ENCODE peak calls at places on chromosomes 4 and X, in five cellular contexts. S is body of pancreas, J is colonic mucosa, W is AG09309, I is bronchial epithelial cell. F is an unnamed sample.

GRCh38 chr4:19945501-19945900 is 306.2 kb upstream of the SLIT2 start:
- DNase-seq in I (no peak), J (no peak), S (no peak), W (no peak), F (no peak)

GRCh38 chrX:19715711-19716638 is 171.4 kb downstream of the SH3KBP1 start:
- DNase-seq in I (peak), S (no peak), W (no peak), J (no peak), F (no peak)

GRCh38 chrX:150649096-150649870 is 43.9 kb upstream of the MTMR1 start:
- DNase-seq in S (no peak), J (no peak), I (peak), W (no peak), F (no peak)

GRCh38 chrX:106899841-106900240 is 3.3 kb downstream of the RIPPLY1 start:
- DNase-seq in S (no peak), I (no peak), J (no peak), W (no peak), F (no peak)

GRCh38 chr4:4852591-4853362 is 6.7 kb upstream of the MSX1 start:
- DNase-seq in I (peak), W (peak), J (no peak), S (no peak), F (no peak)

GRCh38 chr4:25813705-25814104 is 49.1 kb downstream of the SEL1L3 start:
- DNase-seq in I (peak), J (no peak), S (no peak), W (no peak), F (no peak)

GRCh38 chr4:96073446-96073845 is 233.6 kb downstream of the PDHA2 start:
- DNase-seq in I (no peak), J (no peak), W (no peak), S (no peak), F (no peak)

GRCh38 chr4:8573266-8573665 is 6.9 kb upstream of the GPR78 start:
- DNase-seq in W (no peak), I (no peak), S (no peak), J (no peak), F (no peak)

GRCh38 chr4:173333658-173334084 is 487 bp downstream of the HMGB2 start:
- DNase-seq in W (no peak), S (peak), I (no peak), J (peak), F (no peak)

GRCh38 chr4:102250341-102250740 is 94.9 kb downstream of the SLC39A8 start:
- DNase-seq in I (no peak), S (no peak), J (no peak), W (no peak), F (no peak)

GRCh38 chr4:7812191-7812860 is 127.3 kb downstream of the AFAP1 start:
- DNase-seq in I (no peak), W (no peak), S (no peak), J (no peak), F (no peak)

GRCh38 chrX:41333744-41333993 is 293 bp upstream of the DDX3X start:
- DNase-seq in J (no peak), I (peak), S (no peak), W (peak), F (peak)

GRCh38 chr4:110902500-110902899 is 279.6 kb upstream of the PITX2 start:
- DNase-seq in W (no peak), J (no peak), I (peak), S (no peak), F (peak)

GRCh38 chrX:102976793-102977495 is 39.9 kb downstream of the RAB40AL start:
- DNase-seq in I (peak), W (peak), J (no peak), S (no peak), F (no peak)

GRCh38 chr4:21664355-21664754 is 284.2 kb downstream of the KCNIP4 start:
- DNase-seq in S (no peak), I (no peak), J (no peak), W (no peak), F (no peak)

GRCh38 chr4:189124149-189124758 is 816.4 kb upstream of the FRG1 start:
- DNase-seq in S (peak), W (peak), I (peak), J (no peak), F (no peak)

GRCh38 chrX:133881893-133882292 is 103.5 kb downstream of the GPC3 start:
- DNase-seq in J (no peak), S (no peak), I (no peak), W (no peak), F (no peak)

GRCh38 chr4:136203199-136203598 is 1329.1 kb downstream of the PCDH18 start:
- DNase-seq in S (no peak), J (no peak), W (no peak), I (no peak), F (no peak)

GRCh38 chrX:8049827-8050226 is 121.2 kb downstream of the VCX2 start:
- DNase-seq in I (no peak), J (no peak), W (no peak), S (no peak), F (peak)

GRCh38 chrX:109184506-109185139 is 297.3 kb downstream of the GUCY2F start:
- DNase-seq in J (no peak), W (no peak), S (no peak), I (no peak), F (no peak)

GRCh38 chrX:109190542-109190941 is 291.3 kb downstream of the GUCY2F start:
- DNase-seq in J (no peak), I (no peak), S (no peak), W (no peak), F (no peak)

GRCh38 chrX:109187473-109188168 is 294.3 kb downstream of the GUCY2F start:
- DNase-seq in J (no peak), W (no peak), S (no peak), I (peak), F (no peak)

GRCh38 chrX:109186939-109187338 is 294.9 kb downstream of the GUCY2F start:
- DNase-seq in W (no peak), S (no peak), J (no peak), I (no peak), F (no peak)
- TF ChIP-seq CTCF in W (no peak), S (no peak), J (no peak), I (no peak), F (no peak)

GRCh38 chrX:71217298-71217697 is 5.7 kb upstream of the GJB1 start:
- DNase-seq in I (no peak), S (no peak), W (no peak), J (no peak), F (no peak)
- H3K4me3 ChIP-seq in I (no peak), S (no peak), W (no peak), J (no peak), F (no peak)

DNA sequence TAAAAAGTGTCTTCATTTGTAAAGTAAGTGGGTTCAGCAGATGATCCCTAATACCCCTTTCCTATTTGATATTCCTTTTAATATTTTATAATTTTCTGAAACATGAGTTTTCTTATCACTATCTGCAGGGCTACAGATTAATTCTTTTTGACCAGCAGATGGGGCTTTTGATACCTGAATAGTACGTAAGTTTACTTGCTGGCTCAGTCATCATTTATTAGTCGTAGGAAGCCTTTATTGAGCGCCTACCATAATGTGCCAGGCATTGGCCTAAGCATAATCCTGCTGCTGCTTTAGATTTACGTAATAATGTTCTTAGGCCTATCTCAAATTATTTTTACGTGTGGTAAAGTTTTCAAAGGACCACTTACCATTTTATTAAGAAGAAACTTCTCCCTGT is 33.1 kb downstream of the OSTC start:
- DNase-seq in J (no peak), W (no peak), I (peak), S (no peak), F (peak)
- TF ChIP-seq CTCF in J (no peak), W (peak), I (peak), S (peak), F (peak)

GRCh38 chr4:118941799-118942198 is 53.1 kb downstream of the SYNPO2 start:
- DNase-seq in W (no peak), S (no peak), I (no peak), J (no peak), F (no peak)

GRCh38 chr4:118936406-118936805 is 47.8 kb downstream of the SYNPO2 start:
- DNase-seq in I (no peak), S (no peak), W (no peak), J (no peak), F (no peak)

GRCh38 chr4:118942465-118942864 is 53.8 kb downstream of the SYNPO2 start:
- DNase-seq in S (no peak), I (peak), W (peak), J (no peak), F (no peak)

GRCh38 chr4:118941149-118941548 is 52.5 kb downstream of the SYNPO2 start:
- DNase-seq in S (no peak), W (no peak), I (peak), J (no peak), F (no peak)

DNA sequence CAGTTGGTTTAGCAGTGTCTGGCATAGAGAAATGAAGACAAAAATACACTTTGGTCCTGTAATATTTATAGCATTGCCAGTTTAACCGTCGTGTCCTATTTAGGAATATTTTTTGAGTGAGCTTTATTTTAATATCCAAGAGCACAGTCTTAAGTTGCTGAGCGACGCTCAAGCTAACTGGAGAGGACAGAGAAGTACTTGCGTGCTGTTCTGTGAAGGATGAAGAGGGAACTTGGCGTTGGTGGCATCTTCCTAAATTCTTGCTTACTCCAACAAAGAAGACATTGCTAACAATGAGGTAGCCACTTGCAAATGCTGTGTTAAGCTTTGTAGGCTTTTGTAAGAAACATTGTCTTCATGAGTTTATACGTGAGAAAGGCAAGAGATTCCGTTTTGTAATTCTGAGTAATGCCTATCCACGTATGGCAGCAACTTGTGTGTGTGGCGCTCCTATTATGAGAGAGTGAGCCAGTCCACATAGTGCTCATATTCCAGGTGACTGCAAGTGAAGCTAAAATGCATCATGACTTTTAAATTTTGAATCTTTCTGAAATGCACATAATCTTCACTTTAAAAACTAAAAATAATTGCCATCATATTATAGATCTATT is 50.6 kb downstream of the SYNPO2 start:
- DNase-seq in W (no peak), J (no peak), S (no peak), I (no peak), F (no peak)
- H3K4me3 ChIP-seq in W (no peak), J (no peak), S (no peak), I (no peak), F (no peak)

DNA sequence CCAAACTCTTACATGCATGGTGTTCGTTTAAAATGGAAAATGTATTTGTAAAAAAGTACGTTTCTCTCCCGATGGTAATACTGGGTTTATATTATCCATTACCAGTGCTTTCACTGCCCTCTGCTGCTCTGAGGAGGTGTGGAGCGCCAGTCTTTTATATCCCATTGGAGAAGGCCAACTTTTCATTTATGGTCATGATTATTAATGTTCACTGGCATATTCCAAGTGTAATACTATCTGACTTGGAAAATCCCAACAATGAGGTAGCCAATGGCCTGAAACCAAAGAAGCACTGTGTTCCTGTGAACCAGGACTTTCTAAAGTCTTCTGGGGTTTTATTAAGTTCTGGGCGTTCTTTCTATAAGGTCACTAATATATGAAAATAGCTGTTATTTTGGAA is 80.7 kb downstream of the SYNPO2 start:
- DNase-seq in W (no peak), J (peak), I (peak), S (peak), F (no peak)
- TF ChIP-seq CTCF in W (peak), J (peak), I (peak), S (peak), F (peak)

F was measured in retinal pigment epithelial cell.